ENCODE peak calls at places on chromosome 7, in four cellular contexts. J, Z, L and K are unnamed samples.

GRCh38 chr7:17041324-17041723 is 159.5 kb upstream of the AGR3 start:
- DNase-seq in J (no peak), Z (peak; percentile 88), L (no peak), K (peak; percentile 92)

GRCh38 chr7:4964506-4964905 is 5.5 kb upstream of the MMD2 start:
- DNase-seq in Z (no peak), J (no peak), L (no peak), K (no peak)

GRCh38 chr7:131265227-131265626 is 62.4 kb upstream of the MKLN1 start:
- DNase-seq in J (no peak), Z (no peak), L (no peak), K (no peak)

GRCh38 chr7:137874390-137874789 is 27.6 kb upstream of the DGKI start:
- DNase-seq in Z (peak; percentile 99), J (no peak), L (no peak), K (peak; percentile 89)

GRCh38 chr7:101614939-101615302 is 14.2 kb downstream of the MYL10 start:
- DNase-seq in L (peak; percentile 94), Z (no peak), J (no peak), K (no peak)

GRCh38 chr7:153354071-153354470 is 594.5 kb downstream of the ACTR3B start:
- DNase-seq in L (no peak), J (no peak), Z (no peak), K (no peak)

GRCh38 chr7:768881-769504 is 41.9 kb upstream of the PRKAR1B start:
- DNase-seq in Z (peak; percentile 80), L (no peak), J (no peak), K (no peak)

GRCh38 chr7:155625557-155625956 is 18.9 kb upstream of the RBM33 start:
- DNase-seq in J (no peak), Z (no peak), L (no peak), K (no peak)

GRCh38 chr7:57646901-57647246 is 196.9 kb downstream of the ZNF716 start:
- DNase-seq in J (no peak), L (no peak), Z (no peak), K (no peak)

GRCh38 chr7:2924866-2925840 is 81.0 kb upstream of the GNA12 start:
- DNase-seq in Z (no peak), J (peak; percentile 15), L (no peak), K (no peak)

GRCh38 chr7:42858570-42858969 is 53.3 kb downstream of the C7orf25 start:
- DNase-seq in L (no peak), J (no peak), Z (peak; percentile 12), K (no peak)

GRCh38 chr7:1597791-1598190 is 28.0 kb upstream of the PSMG3 start:
- DNase-seq in L (no peak), Z (no peak), J (no peak), K (no peak)

GRCh38 chr7:113367187-113367586 is 248.8 kb upstream of the SMIM30 start:
- DNase-seq in L (no peak), Z (peak; percentile 26), J (no peak), K (no peak)

GRCh38 chr7:132709971-132710567 is 133.8 kb upstream of the PLXNA4 start:
- DNase-seq in L (peak; percentile 8), J (no peak), Z (peak; percentile 57), K (no peak)

GRCh38 chr7:96548664-96549063 is 161.0 kb downstream of the SEM1 start:
- DNase-seq in J (no peak), Z (peak; percentile 42), L (peak; percentile 84), K (no peak)

GRCh38 chr7:112503361-112504023 is 22.7 kb downstream of the LSMEM1 start:
- DNase-seq in L (no peak), J (no peak), Z (no peak), K (no peak)

GRCh38 chr7:30142710-30143109 is 7.9 kb downstream of the MTURN start:
- DNase-seq in J (no peak), Z (peak; percentile 74), L (peak; percentile 84), K (peak; percentile 22)

GRCh38 chr7:139180700-139181311 is 50.2 kb upstream of the UBN2 start:
- DNase-seq in J (no peak), L (no peak), Z (peak; percentile 3), K (no peak)

GRCh38 chr7:76386691-76387260 is 22.7 kb downstream of the SSC4D start:
- DNase-seq in J (no peak), L (no peak), Z (peak; percentile 81), K (no peak)

GRCh38 chr7:68706291-68706690 is 892.0 kb upstream of the AUTS2 start:
- DNase-seq in J (no peak), L (peak; percentile 27), Z (peak; percentile 93), K (no peak)

GRCh38 chr7:100095704-100096103 is 5.5 kb downstream of the MCM7 start:
- DNase-seq in L (no peak), Z (no peak), J (no peak), K (no peak)

GRCh38 chr7:134954197-134955082 is 31.9 kb upstream of the AGBL3 start:
- DNase-seq in J (no peak), L (no peak), Z (peak; percentile 69), K (no peak)

GRCh38 chr7:36278069-36278766 is 111.4 kb upstream of the ANLN start:
- DNase-seq in Z (no peak), J (no peak), L (no peak), K (no peak)

GRCh38 chr7:130996205-130996840 is 262.3 kb upstream of the KLF14 start:
- DNase-seq in L (no peak), Z (peak; percentile 38), J (no peak), K (no peak)

GRCh38 chr7:75993689-75994387 is 557 bp downstream of the TMEM120A start:
- DNase-seq in Z (peak; percentile 66), J (peak; percentile 79), L (peak; percentile 63), K (peak; percentile 16)

GRCh38 chr7:53325061-53325460 is 289.6 kb downstream of the POM121L12 start:
- DNase-seq in L (no peak), Z (no peak), J (no peak), K (no peak)

GRCh38 chr7:46754135-46754730 is 827.7 kb downstream of the TNS3 start:
- DNase-seq in L (peak; percentile 16), J (no peak), Z (peak; percentile 82), K (no peak)

GRCh38 chr7:8035647-8036518 is 67.3 kb downstream of the GLCCI1 start:
- DNase-seq in L (no peak), J (no peak), Z (peak; percentile 56), K (no peak)

GRCh38 chr7:114084381-114085312 is 165.8 kb upstream of the PPP1R3A start:
- DNase-seq in J (peak; percentile 73), L (peak; percentile 49), Z (peak; percentile 20), K (no peak)

GRCh38 chr7:105653441-105654005 is 72.2 kb upstream of the EFCAB10 start:
- DNase-seq in Z (no peak), L (no peak), J (no peak), K (no peak)

GRCh38 chr7:134660961-134661376 is 14.3 kb downstream of the BPGM start:
- DNase-seq in L (no peak), J (no peak), Z (peak; percentile 65), K (peak; percentile 35)

GRCh38 chr7:47739901-47740300 is 158.0 kb upstream of the TNS3 start:
- DNase-seq in J (no peak), Z (no peak), L (no peak), K (no peak)

GRCh38 chr7:158555034-158555520 is 32.5 kb downstream of the PTPRN2 start:
- DNase-seq in L (no peak), J (no peak), Z (no peak), K (no peak)

GRCh38 chr7:35723011-35723410 is 28.1 kb upstream of the HERPUD2 start:
- DNase-seq in J (no peak), Z (peak; percentile 79), L (no peak), K (no peak)

GRCh38 chr7:96026606-96027005 is 254.3 kb downstream of the DYNC1I1 start:
- DNase-seq in J (no peak), L (no peak), Z (peak; percentile 73), K (no peak)

GRCh38 chr7:27814054-27814453 is 74.1 kb downstream of the TAX1BP1 start:
- DNase-seq in J (no peak), Z (peak; percentile 49), L (no peak), K (no peak)

GRCh38 chr7:44286182-44286617 is 39.2 kb downstream of the CAMK2B start:
- DNase-seq in Z (no peak), J (peak; percentile 27), L (no peak), K (no peak)
- TF ChIP-seq CTCF in Z (no peak), J (no peak), L (no peak), K (no peak)

DNA sequence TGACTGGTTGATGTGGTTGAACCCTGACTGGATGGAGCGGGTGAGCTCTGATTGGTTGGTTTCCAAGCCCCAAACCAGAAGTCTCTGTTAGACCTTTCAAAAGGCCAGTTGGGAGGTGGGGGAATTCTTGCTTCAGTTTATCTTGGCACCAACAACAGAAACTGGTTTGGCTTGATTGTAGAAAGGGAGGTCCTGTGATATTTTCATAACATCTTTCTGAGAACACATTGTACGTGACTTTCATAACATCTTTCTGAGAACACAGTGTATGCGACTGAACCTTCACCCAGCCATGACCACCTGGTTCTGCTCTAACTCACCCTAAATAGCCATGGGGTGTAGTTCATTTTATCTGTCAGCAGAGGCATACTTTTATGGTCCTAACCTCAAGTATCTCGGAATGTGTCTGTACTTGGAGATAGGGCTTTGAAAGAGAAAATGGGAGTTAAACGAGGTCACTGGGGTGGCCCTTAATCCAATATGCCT is 88.3 kb downstream of the GALNT17 start:
- DNase-seq in J (no peak), L (no peak), Z (no peak), K (no peak)
- TF ChIP-seq CTCF in J (no peak), L (no peak), Z (no peak), K (no peak)

GRCh38 chr7:38107486-38107893 is 70.6 kb upstream of the STARD3NL start:
- DNase-seq in Z (peak; percentile 49), J (no peak), L (peak; percentile 59), K (no peak)
- TF ChIP-seq CTCF in Z (peak; percentile 82), J (peak; percentile 48), L (peak; percentile 90), K (peak; percentile 81)

GRCh38 chr7:93804726-93805125 is 85.8 kb downstream of the TFPI2 start:
- DNase-seq in L (no peak), J (no peak), Z (no peak), K (no peak)

GRCh38 chr7:93799750-93800357 is 90.7 kb downstream of the TFPI2 start:
- DNase-seq in J (no peak), L (no peak), Z (peak; percentile 42), K (no peak)
- TF ChIP-seq CTCF in J (no peak), L (peak; percentile 76), Z (peak; percentile 64), K (peak; percentile 54)

DNA sequence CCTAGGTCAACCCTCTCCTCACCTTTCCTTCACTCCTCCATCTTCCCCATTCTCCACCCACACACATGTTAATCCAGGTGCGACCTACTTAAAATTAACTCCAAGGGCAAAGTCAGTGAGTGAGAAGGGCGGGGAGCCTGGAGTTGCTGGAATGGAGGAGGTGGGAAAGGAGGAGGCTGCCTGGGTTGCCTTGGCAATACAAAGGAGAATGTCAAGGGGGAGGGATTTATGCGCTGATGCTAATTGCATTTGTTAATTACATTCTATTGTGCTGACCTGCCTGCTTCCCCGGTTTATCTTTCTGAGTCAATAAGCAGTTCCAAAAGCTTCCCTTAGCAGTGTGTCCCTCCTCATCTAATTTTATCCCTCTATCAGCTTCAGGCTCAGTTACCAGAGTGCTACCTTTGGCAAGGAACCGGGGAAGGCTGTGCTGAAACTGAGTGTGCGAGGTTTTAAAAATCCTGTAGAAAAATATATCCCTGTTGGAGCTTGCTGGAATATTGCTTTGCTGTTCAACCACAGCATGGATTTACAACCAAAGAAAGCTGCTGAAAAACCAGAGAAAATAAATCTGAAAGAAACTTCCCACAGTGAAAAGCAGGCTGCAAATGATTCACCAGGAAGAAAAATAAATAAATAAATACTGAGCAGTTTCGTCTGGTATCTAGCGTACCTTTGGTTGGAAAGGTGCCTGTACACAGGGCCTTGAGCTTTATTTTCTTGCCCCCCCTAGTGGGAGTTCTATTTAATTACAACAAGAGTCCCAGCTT is 113.2 kb upstream of the DGKB start:
- DNase-seq in Z (peak; percentile 78), J (no peak), L (peak; percentile 53), K (peak; percentile 42)
- TF ChIP-seq CTCF in Z (peak; percentile 66), J (peak; percentile 38), L (peak; percentile 89), K (peak; percentile 61)

GRCh38 chr7:127361736-127362135 is 30.8 kb downstream of the ZNF800 start:
- DNase-seq in L (no peak), Z (no peak), J (no peak), K (no peak)
- TF ChIP-seq CTCF in L (no peak), Z (no peak), J (no peak), K (no peak)